ENCODE peak calls at places on chromosomes 12 and 14, in nine cellular contexts. J is right lobe of liver, L is fibroblast of lung, D is HepG2, C is neural progenitor cell, A is H9, Y is pancreas, X is cardiac muscle cell, P is testis. N is an unnamed sample. For H3K4me1 and H3K9me3, the result is how much of the 10 kb centered on the place peaks cover.

GRCh38 chr12:6097384-6097783 is 27.1 kb downstream of the VWF start:
- DNase-seq in J (no peak), L (peak), D (no peak), C (no peak), A (no peak), Y (no peak), X (no peak), P (no peak), N (no peak)

GRCh38 chr14:80930836-80931389 is 10.6 kb downstream of the CEP128 start:
- DNase-seq in J (no peak), L (peak), D (no peak), C (no peak), A (no peak), Y (no peak), X (peak), P (no peak), N (no peak)

GRCh38 chr12:116157845-116158267 is 119.6 kb downstream of the MED13L start:
- DNase-seq in J (no peak), L (no peak), D (no peak), C (peak), A (no peak), Y (no peak), X (peak), P (no peak), N (no peak)

GRCh38 chr14:39467889-39468524 is 35.8 kb upstream of the FBXO33 start:
- DNase-seq in J (no peak), L (peak), D (peak), C (peak), A (peak), Y (no peak), X (peak), P (no peak), N (no peak)

GRCh38 chr14:99216191-99216590 is 55.8 kb downstream of the BCL11B start:
- DNase-seq in J (no peak), L (no peak), D (no peak), C (no peak), A (no peak), Y (no peak), X (no peak), P (no peak), N (no peak)

GRCh38 chr12:70508178-70508577 is 129.1 kb downstream of the PTPRB start:
- DNase-seq in J (no peak), L (no peak), D (peak), C (no peak), A (no peak), Y (no peak), X (peak), P (no peak), N (no peak)

GRCh38 chr12:49979061-49979586 is 6.4 kb downstream of the AQP6 start:
- DNase-seq in J (no peak), L (no peak), D (no peak), C (no peak), A (no peak), Y (no peak), X (no peak), P (no peak), N (no peak)

GRCh38 chr12:128787827-128788226 is 35.9 kb downstream of the SLC15A4 start:
- DNase-seq in J (no peak), L (no peak), D (no peak), C (no peak), A (no peak), Y (no peak), X (no peak), P (no peak), N (no peak)

GRCh38 chr14:50000215-50001145 is 107.6 kb downstream of the ARF6 start:
- DNase-seq in J (no peak), L (peak), D (peak), C (peak), A (peak), Y (no peak), X (peak), P (peak), N (peak)
- H3K4me1 ChIP-seq in J (under half), L (under half), D (half or more), C (under half), A (under half), Y (under half), X (under half), P (under half), N (half or more)

DNA sequence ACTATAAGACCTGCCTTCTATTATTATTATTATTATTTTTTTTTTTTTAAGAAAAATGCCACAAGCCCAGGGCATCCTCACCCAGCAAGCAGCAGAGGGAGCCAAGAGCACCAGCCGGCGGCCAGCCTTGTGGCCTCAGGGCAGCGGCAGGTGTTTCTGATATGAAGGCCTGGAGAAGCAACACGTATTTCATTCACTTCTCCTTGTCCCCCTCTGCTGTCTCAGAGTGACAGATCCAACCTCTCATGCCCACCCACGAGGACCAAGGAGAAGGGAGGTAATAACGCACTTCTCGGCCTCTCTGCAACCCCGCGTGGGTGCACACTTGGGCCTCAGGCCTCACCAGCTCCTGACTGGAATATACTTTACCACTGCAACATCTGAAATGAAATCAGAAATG is 25.4 kb downstream of the CDC42BPB start:
- DNase-seq in J (no peak), L (no peak), D (no peak), C (peak), A (no peak), Y (peak), X (no peak), P (no peak), N (no peak)
- TF ChIP-seq CTCF in J (peak), L (no peak), D (peak), C (peak), A (peak), Y (no peak), X (no peak), P (no peak), N (no peak)

GRCh38 chr14:103207038-103207403 is 83.8 kb downstream of the TNFAIP2 start:
- DNase-seq in J (peak), L (peak), D (no peak), C (peak), A (peak), Y (peak), X (peak), P (peak), N (peak)
- H3K9me3 ChIP-seq in J (under half), L (under half), D (under half), C (under half), A (under half), Y (under half), X (under half), P (under half), N (under half)

GRCh38 chr12:46259071-46259470 is 9.8 kb downstream of the SLC38A1 start:
- DNase-seq in J (no peak), L (no peak), D (peak), C (no peak), A (no peak), Y (no peak), X (no peak), P (no peak), N (no peak)

GRCh38 chr12:46259713-46260112 is 9.1 kb downstream of the SLC38A1 start:
- DNase-seq in J (no peak), L (no peak), D (no peak), C (no peak), A (no peak), Y (no peak), X (no peak), P (no peak), N (no peak)

GRCh38 chr12:46261658-46262057 is 7.2 kb downstream of the SLC38A1 start:
- DNase-seq in J (no peak), L (no peak), D (no peak), C (no peak), A (no peak), Y (no peak), X (no peak), P (no peak), N (no peak)

GRCh38 chr12:46260153-46260912 is 8.5 kb downstream of the SLC38A1 start:
- DNase-seq in J (no peak), L (peak), D (no peak), C (peak), A (no peak), Y (no peak), X (peak), P (no peak), N (no peak)

GRCh38 chr12:46260913-46261476 is 7.8 kb downstream of the SLC38A1 start:
- DNase-seq in J (no peak), L (no peak), D (no peak), C (no peak), A (no peak), Y (no peak), X (no peak), P (no peak), N (no peak)
- H3K4me1 ChIP-seq in J (under half), L (under half), D (half or more), C (half or more), A (under half), Y (under half), X (half or more), P (under half), N (under half)

N was measured in lower lobe of right lung.